ENCODE peak calls at places on chromosomes 1 and 21, in nine cellular contexts. T is NCI-H345; D is NCI-H460; R is NCI-H1417; X is CD8-positive, alpha-beta memory T cell; P is effector memory CD8-positive, alpha-beta T cell; S is ELR; H is breast epithelium; K is GM23248. J is an unnamed sample.

GRCh38 chr1:199272107-199272506 is 633.3 kb downstream of the PTPRC start:
- DNase-seq in S (no peak), T (no peak), D (peak), X (no peak), R (no peak), H (no peak), P (no peak), K (peak), J (no peak)

GRCh38 chr1:109161836-109162606 is 48.1 kb downstream of the ELAPOR1 start:
- DNase-seq in K (peak), P (peak), T (no peak), D (no peak), S (peak), R (no peak), H (no peak), X (no peak), J (peak)

GRCh38 chr1:67431869-67432578 is 1.8 kb upstream of the SERBP1 start:
- DNase-seq in K (peak), R (peak), D (no peak), P (no peak), S (peak), H (no peak), T (no peak), X (no peak), J (no peak)

GRCh38 chr1:174626031-174627020 is 178.6 kb downstream of the GPR52 start:
- DNase-seq in S (peak), P (no peak), D (no peak), K (peak), X (no peak), H (no peak), R (no peak), T (peak), J (no peak)

GRCh38 chr1:59678809-59679228 is 135.9 kb upstream of the HOOK1 start:
- DNase-seq in H (no peak), R (no peak), X (no peak), P (no peak), D (no peak), T (no peak), K (peak), S (peak), J (no peak)

GRCh38 chr1:226682841-226683800 is 56.0 kb downstream of the ITPKB start:
- DNase-seq in K (no peak), X (peak), S (no peak), T (no peak), P (peak), H (peak), R (no peak), D (no peak), J (no peak)

GRCh38 chr21:41681939-41682718 is 84.7 kb downstream of the RIPK4 start:
- DNase-seq in H (no peak), X (no peak), D (no peak), K (no peak), S (no peak), P (no peak), R (no peak), T (no peak), J (peak)

GRCh38 chr1:154353460-154353904 is 28.2 kb downstream of the ATP8B2 start:
- DNase-seq in R (no peak), H (no peak), P (no peak), D (peak), X (no peak), K (peak), S (peak), T (peak), J (no peak)

GRCh38 chr1:37919277-37919676 is 27.6 kb downstream of the INPP5B start:
- DNase-seq in S (peak), D (no peak), R (no peak), T (no peak), H (no peak), X (no peak), K (peak), P (no peak), J (no peak)

GRCh38 chr1:93775224-93775623 is 93.6 kb upstream of the BCAR3 start:
- DNase-seq in P (no peak), H (no peak), R (peak), X (no peak), K (no peak), T (peak), S (peak), D (no peak), J (no peak)

GRCh38 chr1:167068761-167069160 is 21.4 kb downstream of the GPA33 start:
- DNase-seq in K (no peak), T (no peak), R (no peak), S (no peak), X (no peak), D (no peak), P (no peak), H (no peak), J (no peak)